ENCODE peak calls at places on chromosomes 5 and 9, in seven cellular contexts. L, E, F, J, N, S and Y are unnamed samples.

GRCh38 chr9:121577201-121577600 is 74.2 kb upstream of the DAB2IP start:
- DNase-seq in J (no peak), L (no peak), N (no peak), F (no peak), S (no peak), E (no peak), Y (no peak)

GRCh38 chr5:4584982-4585381 is 555.1 kb upstream of the ADAMTS16 start:
- DNase-seq in S (no peak), N (peak; percentile 52), L (no peak), F (no peak), E (no peak), J (no peak), Y (no peak)

GRCh38 chr9:87498046-87498815 is 564 bp downstream of the DAPK1 start:
- DNase-seq in E (no peak), J (no peak), L (no peak), S (no peak), F (peak; percentile 60), N (peak; percentile 14), Y (peak; percentile 43)

GRCh38 chr9:85212887-85213286 is 528.9 kb downstream of the AGTPBP1 start:
- DNase-seq in J (no peak), N (peak; percentile 97), F (no peak), E (no peak), S (no peak), L (no peak), Y (no peak)

GRCh38 chr9:16912197-16912596 is 41.7 kb upstream of the BNC2 start:
- DNase-seq in E (no peak), S (no peak), F (no peak), N (no peak), J (no peak), L (no peak), Y (no peak)

GRCh38 chr9:126348911-126349550 is 22.4 kb downstream of the MVB12B start:
- DNase-seq in L (no peak), S (no peak), E (no peak), J (no peak), N (peak; percentile 89), F (no peak), Y (peak; percentile 87)

GRCh38 chr9:136881691-136882108 is 4.6 kb upstream of the TRAF2 start:
- DNase-seq in F (no peak), J (no peak), L (no peak), E (no peak), N (no peak), S (no peak), Y (no peak)

GRCh38 chr5:134249469-134250379 is 23.9 kb upstream of the PPP2CA start:
- DNase-seq in E (no peak), L (no peak), N (peak; percentile 38), J (no peak), S (peak; percentile 50), F (no peak), Y (no peak)

GRCh38 chr5:91025449-91025848 is 357.7 kb downstream of the ARRDC3 start:
- DNase-seq in J (no peak), F (peak; percentile 2), N (no peak), E (no peak), L (no peak), S (no peak), Y (no peak)

GRCh38 chr5:64594025-64594424 is 88.2 kb downstream of the RGS7BP start:
- DNase-seq in S (no peak), F (no peak), N (no peak), J (no peak), E (no peak), L (no peak), Y (no peak)

GRCh38 chr5:10502578-10502977 is 60.9 kb downstream of the ROPN1L start:
- DNase-seq in E (no peak), L (no peak), F (no peak), J (no peak), N (no peak), S (no peak), Y (no peak)